ENCODE peak calls at places on chromosomes 12 and 14, in four cellular contexts. P, H, I and O are unnamed samples.

GRCh38 chr14:106174206-106174605 is 647.8 kb downstream of the TMEM121 start:
- DNase-seq in P (no peak), H (no peak), I (no peak), O (no peak)

GRCh38 chr12:60112778-60113177 is 516.9 kb downstream of the SLC16A7 start:
- DNase-seq in P (no peak), H (no peak), I (no peak), O (no peak)

GRCh38 chr12:15629108-15629507 is 160.1 kb downstream of the EPS8 start:
- DNase-seq in P (peak), H (peak), I (peak), O (no peak)

GRCh38 chr12:29024117-29024516 is 125.0 kb upstream of the FAR2 start:
- DNase-seq in P (peak), H (no peak), I (no peak), O (no peak)

GRCh38 chr12:70393787-70394519 is 27.9 kb downstream of the KCNMB4 start:
- DNase-seq in P (no peak), H (no peak), I (no peak), O (no peak)

GRCh38 chr12:59548930-59549329 is 46.9 kb upstream of the SLC16A7 start:
- DNase-seq in P (no peak), H (no peak), I (no peak), O (no peak)

GRCh38 chr14:76193696-76194095 is 42.0 kb downstream of the GPATCH2L start:
- DNase-seq in P (no peak), H (no peak), I (no peak), O (no peak)

GRCh38 chr12:9760699-9761406 is at the start of gene CD69:
- DNase-seq in P (no peak), H (peak), I (no peak), O (no peak)

GRCh38 chr12:9647825-9648700 is 21.4 kb upstream of the CLEC2D start:
- DNase-seq in P (peak), H (peak), I (peak), O (peak)

GRCh38 chr14:96634481-96634880 is 132.3 kb downstream of the PAPOLA start:
- DNase-seq in P (no peak), H (no peak), I (peak), O (peak)

GRCh38 chr12:93390565-93391297 is 13.0 kb downstream of the NUDT4 start:
- DNase-seq in P (no peak), H (no peak), I (no peak), O (no peak)

GRCh38 chr12:53659011-53659551 is 16.8 kb downstream of the ATP5MC2 start:
- DNase-seq in P (peak), H (no peak), I (no peak), O (no peak)

GRCh38 chr12:65561798-65562382 is 262.4 kb upstream of the HMGA2 start:
- DNase-seq in P (no peak), H (no peak), I (no peak), O (no peak)

GRCh38 chr12:105020241-105020962 is 34.3 kb downstream of the NOPCHAP1 start:
- DNase-seq in P (no peak), H (no peak), I (no peak), O (no peak)

GRCh38 chr12:130242506-130242905 is 80.2 kb downstream of the FZD10 start:
- DNase-seq in P (no peak), H (no peak), I (peak), O (no peak)

GRCh38 chr12:130246560-130246959 is 84.3 kb downstream of the FZD10 start:
- DNase-seq in P (no peak), H (no peak), I (no peak), O (no peak)

GRCh38 chr12:130236421-130236820 is 74.2 kb downstream of the FZD10 start:
- DNase-seq in P (no peak), H (no peak), I (peak), O (no peak)

GRCh38 chr12:130240831-130241590 is 78.7 kb downstream of the FZD10 start:
- DNase-seq in P (no peak), H (no peak), I (peak), O (no peak)
- TF ChIP-seq CTCF in P (no peak), H (no peak), I (no peak), O (no peak)

DNA sequence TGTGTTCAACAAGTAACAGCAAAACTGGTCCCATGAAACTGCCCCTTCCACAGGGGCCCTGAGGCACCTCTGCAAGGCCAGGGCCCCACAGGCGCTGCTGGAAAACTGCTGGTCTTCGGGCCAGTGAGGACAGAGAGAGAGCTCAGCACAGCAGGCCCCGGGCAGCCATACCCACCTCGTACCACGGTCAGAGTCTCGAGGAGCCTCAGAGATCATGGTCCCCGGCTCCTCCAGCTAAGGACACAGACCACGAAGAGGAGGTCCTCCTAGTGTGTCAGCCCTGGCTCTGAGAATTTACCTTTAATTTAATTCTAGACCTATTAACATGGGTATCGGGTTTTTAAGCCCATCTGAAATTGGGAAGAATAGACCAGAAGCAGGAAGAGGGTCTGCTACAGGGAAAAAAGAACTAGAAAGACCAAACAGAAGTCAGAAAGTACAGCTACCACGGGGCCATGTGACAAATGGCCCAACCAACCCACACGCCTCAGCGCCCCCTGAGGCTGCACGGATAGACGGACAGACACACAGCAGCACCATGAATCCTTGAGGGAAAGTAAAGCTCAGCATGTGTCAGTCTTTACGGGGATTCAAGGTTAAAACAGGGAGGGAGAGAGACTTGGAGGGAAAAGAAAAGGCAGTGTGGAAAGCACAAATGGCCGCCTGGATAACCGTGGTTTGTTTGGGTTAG is 22.9 kb downstream of the ANKRD9 start:
- DNase-seq in P (no peak), H (no peak), I (no peak), O (no peak)
- TF ChIP-seq CTCF in P (no peak), H (no peak), I (no peak), O (no peak)

GRCh38 chr14:97723834-97724770 is 926.9 kb downstream of the VRK1 start:
- DNase-seq in P (no peak), H (no peak), I (no peak), O (no peak)
- TF ChIP-seq CTCF in P (no peak), H (no peak), I (no peak), O (no peak)

GRCh38 chr12:123808167-123808566 is 46.1 kb downstream of the DNAH10 start:
- DNase-seq in P (peak), H (no peak), I (no peak), O (no peak)

GRCh38 chr12:123805119-123805518 is 43.0 kb downstream of the DNAH10 start:
- DNase-seq in P (no peak), H (no peak), I (no peak), O (no peak)

GRCh38 chr12:123807002-123807401 is 44.9 kb downstream of the DNAH10 start:
- DNase-seq in P (no peak), H (no peak), I (no peak), O (no peak)

GRCh38 chr12:123813349-123813748 is 51.2 kb downstream of the DNAH10 start:
- DNase-seq in P (no peak), H (no peak), I (no peak), O (no peak)

DNA sequence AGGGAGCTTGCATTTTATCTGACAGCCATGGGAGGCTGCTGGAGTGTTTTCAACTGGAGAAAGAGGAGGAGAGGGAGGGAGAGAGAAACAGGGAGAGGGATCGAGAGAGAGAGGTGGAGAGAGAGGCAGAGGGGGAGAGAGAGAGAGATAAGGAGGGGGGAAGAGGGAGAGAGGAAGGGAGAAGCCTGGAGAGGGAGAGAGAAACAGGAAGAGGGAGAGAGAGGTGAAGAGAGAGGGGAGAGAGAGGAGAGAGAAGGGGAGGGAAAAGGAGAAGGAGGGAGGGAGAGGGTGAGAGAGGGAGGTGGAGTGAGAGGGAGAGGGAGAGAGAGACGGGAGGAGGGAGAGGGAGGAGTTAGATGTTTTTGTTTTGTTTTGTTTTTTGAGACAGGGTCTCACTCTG is 45.6 kb downstream of the DNAH10 start:
- DNase-seq in P (no peak), H (no peak), I (no peak), O (no peak)
- TF ChIP-seq CTCF in P (no peak), H (no peak), I (no peak), O (no peak)

DNA sequence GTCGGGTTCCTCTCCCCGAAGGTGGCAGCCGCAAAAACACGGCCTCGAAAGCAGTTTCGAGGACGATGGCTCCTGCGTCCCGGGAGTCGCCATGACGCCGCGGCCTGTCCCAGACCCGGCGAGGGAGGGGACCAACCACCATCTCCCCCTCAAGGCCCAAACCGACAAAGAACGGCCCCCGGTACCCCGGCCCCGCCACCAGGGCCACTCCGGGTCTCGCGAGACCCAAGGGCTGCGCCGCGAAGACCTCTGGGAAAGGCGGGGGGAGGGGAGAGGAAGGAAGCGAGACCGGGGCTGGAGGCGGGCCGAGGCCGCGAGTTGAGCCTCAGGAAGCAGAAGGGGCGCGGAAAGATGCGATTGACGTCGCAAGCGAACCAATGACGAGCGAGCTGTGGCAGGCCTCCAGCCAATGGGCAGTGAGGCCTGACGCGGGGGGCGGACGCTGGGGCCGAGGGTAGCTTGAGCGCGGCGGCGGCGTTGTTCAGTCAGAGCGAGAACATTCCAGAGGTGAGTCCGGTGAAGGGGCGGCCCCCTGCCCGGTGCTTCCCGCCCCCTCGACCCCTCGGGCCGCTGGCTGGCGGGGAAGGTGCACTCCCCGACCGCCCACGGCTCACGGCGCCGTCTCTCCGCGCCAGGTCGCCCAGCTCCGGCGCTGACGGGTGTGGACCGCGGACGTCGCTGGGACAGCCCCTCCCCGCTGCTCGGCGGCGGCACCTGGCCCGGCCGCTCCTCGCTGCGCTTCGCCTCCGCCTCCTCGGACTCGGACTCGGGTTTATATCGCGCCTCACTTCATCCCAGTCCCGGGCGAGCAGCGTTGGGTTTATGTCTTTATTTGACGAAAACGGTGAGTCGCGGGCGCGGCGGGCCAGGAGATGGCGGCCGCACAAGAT is at the start of gene EIF5:
- DNase-seq in P (peak), H (peak), I (peak), O (peak)
- TF ChIP-seq CTCF in P (no peak), H (no peak), I (no peak), O (peak)

DNA sequence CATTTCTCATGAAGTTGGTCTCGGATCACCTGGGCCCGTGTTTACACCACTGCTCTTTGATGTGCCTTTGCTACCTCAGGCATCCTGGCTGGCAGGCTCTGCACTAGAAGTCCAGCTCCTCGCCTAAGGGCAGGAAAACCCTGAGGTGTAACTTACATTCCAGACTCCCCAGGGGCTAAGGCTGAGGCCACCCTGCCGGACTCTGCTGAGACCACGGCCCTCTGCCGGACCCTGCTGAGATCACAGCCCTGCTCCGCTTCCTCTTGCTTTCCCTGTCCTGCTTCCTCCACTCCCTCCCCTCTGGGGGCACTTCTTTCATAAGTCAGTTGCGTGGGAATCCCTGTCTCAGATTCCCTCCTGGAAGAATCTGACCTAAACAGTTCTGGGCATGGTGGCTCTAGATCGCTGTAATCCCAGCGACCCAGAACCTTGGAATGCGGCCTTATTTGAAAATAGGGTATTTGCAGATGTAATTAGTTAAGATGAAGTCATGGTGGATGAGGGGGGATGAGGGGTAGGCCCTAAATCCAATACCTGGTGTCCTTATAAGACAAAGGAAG is 17.2 kb downstream of the RILPL1 start:
- DNase-seq in P (no peak), H (no peak), I (no peak), O (no peak)
- TF ChIP-seq CTCF in P (no peak), H (no peak), I (no peak), O (peak)

DNA sequence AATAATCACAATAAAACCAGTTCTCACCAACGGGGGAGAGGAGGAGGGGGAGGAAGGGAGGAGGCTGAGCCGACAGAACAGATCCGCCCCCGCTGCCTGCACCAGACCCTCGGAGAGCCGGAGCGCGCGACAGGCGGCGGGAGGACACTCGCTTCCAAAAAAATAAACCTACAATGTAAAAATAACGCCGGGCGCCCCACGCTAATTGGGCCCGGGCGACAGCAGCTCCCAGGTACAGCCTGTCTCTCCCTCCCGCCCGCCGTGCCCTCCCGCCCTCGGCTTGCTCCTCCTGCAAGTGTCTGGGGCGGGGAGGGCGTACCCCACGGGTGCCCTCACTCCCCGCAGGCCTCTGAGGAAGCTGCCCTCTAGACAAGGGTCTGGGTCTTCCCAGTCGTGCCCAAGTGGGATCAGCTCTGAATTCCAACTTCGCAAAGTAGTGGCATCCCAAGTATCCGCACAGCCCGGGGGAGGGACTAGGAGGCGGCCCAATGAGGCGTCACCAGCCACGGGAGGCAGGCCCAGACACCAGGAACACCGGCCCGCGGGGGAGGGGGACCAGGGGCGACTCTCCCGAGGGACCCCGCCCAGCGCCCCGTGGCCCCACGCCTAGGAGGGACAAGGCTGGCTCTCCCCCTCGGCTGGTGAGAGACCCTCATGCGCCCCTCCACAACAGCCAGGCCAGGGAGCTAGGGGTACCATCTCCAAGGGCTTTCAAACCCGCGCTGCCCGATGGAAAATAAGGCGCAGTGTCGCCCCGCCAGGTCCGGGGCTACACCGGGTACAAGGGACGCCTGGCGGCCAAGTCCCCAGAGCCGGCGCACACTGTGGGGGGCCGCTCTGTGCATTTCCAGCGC is 1.0 kb downstream of the NCOR2 start:
- DNase-seq in P (peak), H (peak), I (peak), O (peak)
- TF ChIP-seq CTCF in P (no peak), H (no peak), I (no peak), O (no peak)